ENCODE peak calls at places on chromosomes 2 and 18, in ten cellular contexts. Q is lower lobe of right lung; R is astrocyte of the spinal cord; C is CD8-positive, alpha-beta T cell; A is heart right ventricle; T is aorta; O is iPS DF 6.9; Z is uterus; X is astrocyte of the cerebellum; L is BE2C. W is an unnamed sample.

GRCh38 chr18:66872277-66872676 is 268.4 kb upstream of the CDH19 start:
- DNase-seq in Q (no peak), R (peak), C (no peak), A (no peak), T (no peak), O (no peak), Z (no peak), X (peak), L (no peak), W (no peak)

GRCh38 chr2:71898375-71898774 is 249.3 kb downstream of the CYP26B1 start:
- DNase-seq in Q (no peak), R (no peak), C (no peak), A (no peak), T (no peak), O (no peak), Z (no peak), X (no peak), L (no peak), W (no peak)

GRCh38 chr18:57429607-57430165 is 5.5 kb upstream of the ONECUT2 start:
- DNase-seq in Q (no peak), R (no peak), C (no peak), A (no peak), T (no peak), O (no peak), Z (no peak), X (no peak), L (no peak), W (no peak)

GRCh38 chr2:128640847-128641360 is 322.2 kb upstream of the HS6ST1 start:
- DNase-seq in Q (no peak), R (no peak), C (no peak), A (no peak), T (no peak), O (no peak), Z (no peak), X (no peak), L (no peak), W (no peak)

GRCh38 chr2:133599813-133600212 is 31.6 kb upstream of the NCKAP5 start:
- DNase-seq in Q (no peak), R (no peak), C (no peak), A (no peak), T (no peak), O (no peak), Z (no peak), X (no peak), L (no peak), W (no peak)

GRCh38 chr2:211068108-211068780 is 511.8 kb downstream of the CPS1 start:
- DNase-seq in Q (no peak), R (no peak), C (no peak), A (no peak), T (no peak), O (no peak), Z (no peak), X (no peak), L (no peak), W (no peak)

GRCh38 chr2:229920011-229920781 is 1.6 kb downstream of the TRIP12 start:
- DNase-seq in Q (no peak), R (peak), C (peak), A (no peak), T (no peak), O (no peak), Z (no peak), X (no peak), L (no peak), W (no peak)

GRCh38 chr2:81163583-81163982 is 859.0 kb upstream of the LRRTM1 start:
- DNase-seq in Q (no peak), R (no peak), C (no peak), A (no peak), T (no peak), O (no peak), Z (no peak), X (no peak), L (no peak), W (no peak)

GRCh38 chr2:232949016-232949415 is 64.0 kb downstream of the NGEF start:
- DNase-seq in Q (no peak), R (no peak), C (no peak), A (no peak), T (no peak), O (no peak), Z (no peak), X (no peak), L (no peak), W (no peak)

GRCh38 chr2:237323656-237324055 is 90.3 kb downstream of the COL6A3 start:
- DNase-seq in Q (no peak), R (no peak), C (no peak), A (no peak), T (no peak), O (no peak), Z (no peak), X (no peak), L (no peak), W (no peak)

GRCh38 chr2:86807462-86808275 is 17.0 kb upstream of the CD8A start:
- DNase-seq in Q (peak), R (peak), C (peak), A (peak), T (no peak), O (no peak), Z (no peak), X (no peak), L (peak), W (no peak)

GRCh38 chr2:187567126-187567525 is 12.9 kb upstream of the TFPI start:
- DNase-seq in Q (no peak), R (no peak), C (no peak), A (no peak), T (no peak), O (no peak), Z (no peak), X (no peak), L (no peak), W (no peak)

GRCh38 chr18:10715791-10716190 is 190.0 kb downstream of the NAPG start:
- DNase-seq in Q (no peak), R (peak), C (no peak), A (no peak), T (peak), O (no peak), Z (no peak), X (peak), L (no peak), W (no peak)

GRCh38 chr2:142082363-142082762 is 48.5 kb downstream of the LRP1B start:
- DNase-seq in Q (no peak), R (peak), C (no peak), A (no peak), T (no peak), O (no peak), Z (no peak), X (no peak), L (peak), W (no peak)

DNA sequence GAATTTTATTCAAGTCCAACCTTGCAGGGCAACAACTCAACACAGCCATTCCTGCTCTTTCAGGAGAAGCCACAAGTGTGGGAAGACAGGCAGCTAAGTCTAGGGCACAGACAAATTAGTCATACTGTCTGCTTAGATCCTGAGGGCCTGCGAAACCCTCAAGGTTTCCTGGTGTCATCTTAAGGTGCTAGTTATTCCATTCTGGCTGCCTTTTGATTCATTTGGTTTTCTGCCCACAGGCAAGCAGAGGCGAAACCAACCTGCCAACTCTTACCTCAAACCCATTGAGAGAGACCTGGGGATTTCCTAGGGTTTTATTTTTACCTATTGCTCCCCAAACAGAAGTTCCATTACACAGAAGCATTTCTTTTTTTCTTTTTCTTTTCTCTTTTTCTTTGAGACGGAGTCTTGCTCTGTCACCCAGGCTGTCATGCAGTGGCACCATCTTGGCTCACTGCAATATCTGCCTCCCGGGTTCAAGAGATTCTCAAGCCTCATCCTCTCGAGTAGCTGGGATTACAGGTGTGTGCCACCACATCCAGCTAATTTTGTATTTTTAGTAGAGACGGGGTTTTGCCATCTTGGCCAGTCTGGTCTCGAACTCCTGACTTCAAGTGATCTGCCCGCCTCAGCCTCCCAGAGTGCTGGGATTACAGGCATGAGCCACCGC is 23.7 kb upstream of the SCYGR1 start:
- DNase-seq in Q (no peak), R (peak), C (peak), A (no peak), T (no peak), O (no peak), Z (no peak), X (no peak), L (no peak), W (no peak)
- H3K4me3 ChIP-seq in Q (no peak), R (no peak), C (no peak), A (no peak), T (no peak), O (no peak), Z (no peak), X (no peak), L (no peak), W (no peak)

DNA sequence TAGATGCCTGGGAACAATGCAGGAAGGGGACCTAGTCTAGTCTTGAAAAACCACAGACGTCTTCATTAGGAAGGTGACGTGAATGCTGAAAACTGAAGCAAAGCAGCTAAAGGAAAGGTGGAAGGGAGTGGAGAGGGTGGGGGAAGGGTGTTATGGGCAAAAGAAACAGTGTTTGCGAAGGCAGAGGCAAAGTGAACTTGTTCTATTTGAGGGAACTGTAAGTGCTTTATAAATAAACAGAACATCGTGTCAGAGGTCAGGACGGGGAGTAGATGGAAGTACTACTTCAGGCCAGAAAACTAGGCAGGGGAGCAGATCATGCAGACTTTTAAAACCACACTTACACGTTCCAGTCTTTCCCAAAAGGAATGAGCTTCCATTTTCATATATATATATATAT is 57.8 kb downstream of the FASTKD2 start:
- DNase-seq in Q (no peak), R (no peak), C (no peak), A (no peak), T (no peak), O (no peak), Z (peak), X (no peak), L (no peak), W (no peak)
- H3K4me3 ChIP-seq in Q (no peak), R (no peak), C (no peak), A (no peak), T (no peak), O (no peak), Z (no peak), X (no peak), L (no peak), W (no peak)

DNA sequence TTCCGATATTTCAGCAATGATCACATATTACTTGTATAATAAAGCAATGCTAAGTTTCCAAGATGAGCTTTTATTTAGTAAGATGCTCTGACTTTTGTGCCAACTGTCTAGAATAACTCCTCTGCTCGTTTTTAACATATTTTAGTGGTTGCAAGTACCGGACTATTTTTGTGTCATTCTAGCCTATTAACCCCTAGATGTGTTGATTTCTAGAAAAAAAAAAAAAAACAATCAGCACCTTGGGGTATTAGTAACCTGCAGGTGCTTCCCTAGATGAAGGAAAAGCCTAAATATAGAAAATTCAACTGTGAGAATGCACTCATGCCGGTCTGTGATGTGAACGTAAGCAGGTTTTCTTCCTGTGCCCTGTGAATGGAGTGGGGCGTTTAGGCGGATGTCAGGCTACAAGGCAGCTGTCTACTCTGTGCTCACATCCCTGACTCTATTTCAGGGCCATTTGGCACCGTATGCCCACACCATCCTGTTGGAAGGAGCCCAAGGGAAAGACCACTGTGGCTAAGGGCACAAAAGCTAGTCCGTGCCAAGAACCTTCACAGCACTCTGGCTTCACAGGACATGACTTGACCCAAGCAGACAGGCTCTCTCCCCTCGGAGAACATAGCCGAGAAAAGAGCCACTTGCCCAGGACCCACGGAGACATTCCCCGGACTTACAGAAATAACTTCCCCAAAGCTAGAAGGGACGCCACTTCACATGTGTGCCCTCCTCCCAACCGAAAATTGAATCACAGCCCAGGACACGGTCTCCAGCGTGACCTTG is 60.9 kb upstream of the AGAP1 start:
- DNase-seq in Q (no peak), R (no peak), C (no peak), A (no peak), T (no peak), O (no peak), Z (peak), X (no peak), L (no peak), W (no peak)
- H3K4me3 ChIP-seq in Q (no peak), R (no peak), C (no peak), A (peak), T (no peak), O (no peak), Z (no peak), X (no peak), L (no peak), W (no peak)

GRCh38 chr18:73778052-73778395 is 369.6 kb downstream of the FBXO15 start:
- DNase-seq in Q (no peak), R (no peak), C (no peak), A (no peak), T (no peak), O (no peak), Z (no peak), X (no peak), L (no peak), W (no peak)

GRCh38 chr18:73782405-73782804 is 365.2 kb downstream of the FBXO15 start:
- DNase-seq in Q (no peak), R (no peak), C (no peak), A (no peak), T (no peak), O (no peak), Z (no peak), X (no peak), L (no peak), W (no peak)

GRCh38 chr18:73780218-73780617 is 367.4 kb downstream of the FBXO15 start:
- DNase-seq in Q (no peak), R (no peak), C (no peak), A (no peak), T (no peak), O (no peak), Z (no peak), X (no peak), L (no peak), W (no peak)

GRCh38 chr18:73774836-73775509 is 372.7 kb downstream of the FBXO15 start:
- DNase-seq in Q (no peak), R (no peak), C (no peak), A (peak), T (no peak), O (no peak), Z (no peak), X (no peak), L (peak), W (no peak)

DNA sequence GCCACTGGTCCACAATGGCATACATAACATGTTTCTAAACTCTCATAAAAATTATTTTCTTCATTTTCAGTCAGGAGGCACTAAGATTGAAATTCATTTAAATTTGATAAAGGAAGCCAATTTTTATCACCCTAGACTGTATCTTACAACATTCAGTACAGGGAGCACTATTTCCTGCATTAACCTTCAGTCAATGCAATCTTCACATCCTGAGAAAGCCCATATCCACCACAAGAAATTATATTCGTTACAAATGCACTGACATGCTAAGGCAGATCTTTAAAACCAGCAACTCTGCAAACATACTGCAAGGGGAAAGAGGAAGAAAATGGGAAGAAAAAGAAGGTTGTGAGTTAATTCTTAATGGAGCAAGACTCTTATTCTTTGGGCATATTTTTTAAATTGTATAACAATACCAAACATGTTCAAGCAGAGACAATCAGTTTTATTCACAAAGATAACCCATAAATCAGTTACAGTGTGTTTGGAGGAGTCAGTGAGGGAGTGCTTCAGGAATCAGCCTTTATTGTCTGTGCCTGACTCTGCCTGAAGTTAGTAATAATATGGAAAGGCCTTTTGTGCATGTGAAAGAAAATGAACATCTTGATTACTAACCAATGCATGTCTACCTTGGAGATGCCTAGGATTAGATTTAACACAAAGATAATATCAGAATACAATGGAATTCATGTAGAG is 370.1 kb downstream of the FBXO15 start:
- DNase-seq in Q (no peak), R (no peak), C (no peak), A (no peak), T (no peak), O (no peak), Z (no peak), X (no peak), L (no peak), W (no peak)
- H3K4me3 ChIP-seq in Q (no peak), R (no peak), C (no peak), A (no peak), T (no peak), O (no peak), Z (no peak), X (no peak), L (no peak), W (no peak)

DNA sequence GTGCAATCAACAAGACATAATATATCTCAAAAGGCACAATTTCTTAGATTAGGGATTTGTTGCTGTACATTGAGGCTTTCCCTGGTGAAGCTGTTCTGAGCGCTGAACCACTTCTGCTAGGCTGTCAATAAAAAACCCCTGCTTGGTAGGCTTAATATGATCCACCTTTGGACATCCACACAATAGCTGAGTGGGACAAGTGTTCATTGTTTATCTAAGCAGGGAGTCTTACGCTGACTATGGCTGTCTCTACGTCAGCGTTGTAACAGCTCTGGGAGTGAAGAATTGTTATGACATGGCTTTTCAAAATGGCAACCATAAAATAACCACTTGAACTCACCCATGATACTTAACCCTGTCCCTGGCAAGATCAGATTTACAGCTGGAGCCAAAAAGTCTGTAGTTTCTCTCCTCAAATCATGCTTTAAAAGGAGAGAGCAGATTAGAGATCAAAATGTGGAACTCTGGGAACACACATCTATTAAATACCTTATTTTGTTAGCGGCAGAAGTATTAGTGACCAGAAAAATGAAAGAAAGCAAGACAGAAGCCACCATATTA is 111.5 kb upstream of the SULT1C3 start:
- DNase-seq in Q (no peak), R (no peak), C (no peak), A (no peak), T (no peak), O (no peak), Z (no peak), X (no peak), L (no peak), W (no peak)
- H3K4me3 ChIP-seq in Q (no peak), R (no peak), C (no peak), A (no peak), T (no peak), O (no peak), Z (no peak), X (no peak), L (no peak), W (no peak)

GRCh38 chr2:60838481-60838880 is 42.9 kb upstream of the REL start:
- DNase-seq in Q (no peak), R (no peak), C (no peak), A (no peak), T (no peak), O (no peak), Z (no peak), X (no peak), L (no peak), W (no peak)
- H3K4me3 ChIP-seq in Q (no peak), R (no peak), C (no peak), A (no peak), T (no peak), O (no peak), Z (no peak), X (no peak), L (no peak), W (no peak)

GRCh38 chr2:241560883-241561474 is 2.4 kb downstream of the BOK start:
- DNase-seq in Q (no peak), R (no peak), C (no peak), A (no peak), T (no peak), O (no peak), Z (no peak), X (no peak), L (peak), W (no peak)
- H3K4me3 ChIP-seq in Q (peak), R (no peak), C (no peak), A (no peak), T (no peak), O (no peak), Z (peak), X (peak), L (peak), W (no peak)

GRCh38 chr2:215831296-215831913 is 181.9 kb downstream of the MREG start:
- DNase-seq in Q (peak), R (no peak), C (no peak), A (peak), T (no peak), O (no peak), Z (no peak), X (no peak), L (no peak), W (no peak)

GRCh38 chr2:215832791-215833190 is 180.6 kb downstream of the MREG start:
- DNase-seq in Q (no peak), R (no peak), C (no peak), A (no peak), T (no peak), O (no peak), Z (no peak), X (no peak), L (no peak), W (no peak)

GRCh38 chr2:215828528-215829184 is 184.7 kb downstream of the MREG start:
- DNase-seq in Q (peak), R (peak), C (no peak), A (no peak), T (peak), O (peak), Z (peak), X (peak), L (peak), W (no peak)

GRCh38 chr2:215829261-215829660 is 184.1 kb downstream of the MREG start:
- DNase-seq in Q (no peak), R (no peak), C (no peak), A (no peak), T (no peak), O (no peak), Z (no peak), X (no peak), L (no peak), W (no peak)

GRCh38 chr2:215830313-215830712 is 183.0 kb downstream of the MREG start:
- DNase-seq in Q (peak), R (peak), C (no peak), A (no peak), T (peak), O (no peak), Z (peak), X (no peak), L (no peak), W (no peak)
- H3K4me3 ChIP-seq in Q (no peak), R (no peak), C (no peak), A (no peak), T (no peak), O (no peak), Z (no peak), X (no peak), L (no peak), W (no peak)